ENCODE peak calls at places on chromosomes 3 and 15, in eight cellular contexts. One of them, this sample, is unnamed.

GRCh38 chr3:128845119-128845518 is 34.3 kb upstream of the ACAD9 start:
- DNase-seq in GM23338: peak
- DNase-seq in GM12878: no peak
- DNase-seq in Panc1: no peak
- DNase-seq in K562: peak
- DNase-seq in HCT116: no peak
- DNase-seq in SK-N-SH: peak
- DNase-seq in HepG2: peak
- DNase-seq in this sample: no peak

GRCh38 chr3:191290311-191291025 is 38.7 kb upstream of the CCDC50 start:
- DNase-seq in GM23338: no peak
- DNase-seq in GM12878: no peak
- DNase-seq in Panc1: no peak
- DNase-seq in K562: no peak
- DNase-seq in HCT116: no peak
- DNase-seq in SK-N-SH: no peak
- DNase-seq in HepG2: no peak
- DNase-seq in this sample: no peak

GRCh38 chr3:141425523-141426233 is 57.4 kb downstream of the ZBTB38 start:
- DNase-seq in GM23338: no peak
- DNase-seq in GM12878: no peak
- DNase-seq in Panc1: no peak
- DNase-seq in K562: no peak
- DNase-seq in HCT116: no peak
- DNase-seq in SK-N-SH: no peak
- DNase-seq in HepG2: peak
- DNase-seq in this sample: no peak

GRCh38 chr3:105866656-105867653 is 1.9 kb downstream of the CBLB start:
- DNase-seq in GM23338: peak
- DNase-seq in GM12878: peak
- DNase-seq in Panc1: no peak
- DNase-seq in K562: peak
- DNase-seq in HCT116: no peak
- DNase-seq in SK-N-SH: no peak
- DNase-seq in HepG2: peak
- DNase-seq in this sample: peak

GRCh38 chr3:177694316-177694715 is 497.0 kb upstream of the TBL1XR1 start:
- DNase-seq in GM23338: no peak
- DNase-seq in GM12878: no peak
- DNase-seq in Panc1: no peak
- DNase-seq in K562: no peak
- DNase-seq in HCT116: no peak
- DNase-seq in SK-N-SH: no peak
- DNase-seq in HepG2: no peak
- DNase-seq in this sample: no peak

GRCh38 chr3:48503406-48504050 is 446 bp downstream of the SHISA5 start:
- DNase-seq in GM23338: peak
- DNase-seq in GM12878: no peak
- DNase-seq in Panc1: no peak
- DNase-seq in K562: peak
- DNase-seq in HCT116: no peak
- DNase-seq in SK-N-SH: no peak
- DNase-seq in HepG2: no peak
- DNase-seq in this sample: no peak

GRCh38 chr3:10602769-10603768 is 97.7 kb upstream of the ATP2B2 start:
- DNase-seq in GM23338: no peak
- DNase-seq in GM12878: peak
- DNase-seq in Panc1: no peak
- DNase-seq in K562: no peak
- DNase-seq in HCT116: no peak
- DNase-seq in SK-N-SH: no peak
- DNase-seq in HepG2: no peak
- DNase-seq in this sample: no peak

GRCh38 chr3:62562017-62562416 is 188.7 kb upstream of the FEZF2 start:
- DNase-seq in GM23338: no peak
- DNase-seq in GM12878: no peak
- DNase-seq in Panc1: no peak
- DNase-seq in K562: no peak
- DNase-seq in HCT116: no peak
- DNase-seq in SK-N-SH: no peak
- DNase-seq in HepG2: no peak
- DNase-seq in this sample: no peak

GRCh38 chr3:126151562-126152302 is 28.7 kb downstream of the ALDH1L1 start:
- DNase-seq in GM23338: no peak
- DNase-seq in GM12878: no peak
- DNase-seq in Panc1: no peak
- DNase-seq in K562: no peak
- DNase-seq in HCT116: no peak
- DNase-seq in SK-N-SH: no peak
- DNase-seq in HepG2: no peak
- DNase-seq in this sample: no peak

GRCh38 chr15:78308422-78309021 is 9.1 kb upstream of the SKIC8 start:
- DNase-seq in GM23338: peak
- DNase-seq in GM12878: no peak
- DNase-seq in Panc1: peak
- DNase-seq in K562: peak
- DNase-seq in HCT116: peak
- DNase-seq in SK-N-SH: peak
- DNase-seq in HepG2: peak
- DNase-seq in this sample: peak

GRCh38 chr15:66675456-66675855 is 26.6 kb upstream of the SMAD6 start:
- DNase-seq in GM23338: no peak
- DNase-seq in GM12878: no peak
- DNase-seq in Panc1: no peak
- DNase-seq in K562: no peak
- DNase-seq in HCT116: no peak
- DNase-seq in SK-N-SH: no peak
- DNase-seq in HepG2: no peak
- DNase-seq in this sample: peak

GRCh38 chr3:69082805-69083204 is 1.9 kb upstream of the ARL6IP5 start:
- DNase-seq in GM23338: no peak
- DNase-seq in GM12878: peak
- DNase-seq in Panc1: no peak
- DNase-seq in K562: no peak
- DNase-seq in HCT116: no peak
- DNase-seq in SK-N-SH: no peak
- DNase-seq in HepG2: no peak
- DNase-seq in this sample: peak

GRCh38 chr3:151203053-151203420 is at the start of gene GPR171:
- DNase-seq in GM23338: no peak
- DNase-seq in GM12878: peak
- DNase-seq in Panc1: no peak
- DNase-seq in K562: no peak
- DNase-seq in HCT116: no peak
- DNase-seq in SK-N-SH: no peak
- DNase-seq in HepG2: no peak
- DNase-seq in this sample: no peak

GRCh38 chr3:143977326-143978262 is 6.0 kb downstream of the DIPK2A start:
- DNase-seq in GM23338: no peak
- DNase-seq in GM12878: no peak
- DNase-seq in Panc1: no peak
- DNase-seq in K562: no peak
- DNase-seq in HCT116: no peak
- DNase-seq in SK-N-SH: no peak
- DNase-seq in HepG2: no peak
- DNase-seq in this sample: peak

GRCh38 chr3:61425356-61425755 is 136.0 kb upstream of the PTPRG start:
- DNase-seq in GM23338: no peak
- DNase-seq in GM12878: no peak
- DNase-seq in Panc1: no peak
- DNase-seq in K562: no peak
- DNase-seq in HCT116: no peak
- DNase-seq in SK-N-SH: no peak
- DNase-seq in HepG2: no peak
- DNase-seq in this sample: no peak

GRCh38 chr3:172982731-172983364 is 158.2 kb downstream of the SPATA16 start:
- DNase-seq in GM23338: peak
- DNase-seq in GM12878: no peak
- DNase-seq in Panc1: no peak
- DNase-seq in K562: peak
- DNase-seq in HCT116: peak
- DNase-seq in SK-N-SH: peak
- DNase-seq in HepG2: no peak
- DNase-seq in this sample: no peak

GRCh38 chr3:172991424-172991996 is 149.5 kb downstream of the SPATA16 start:
- DNase-seq in GM23338: no peak
- DNase-seq in GM12878: no peak
- DNase-seq in Panc1: no peak
- DNase-seq in K562: no peak
- DNase-seq in HCT116: no peak
- DNase-seq in SK-N-SH: no peak
- DNase-seq in HepG2: no peak
- DNase-seq in this sample: no peak

GRCh38 chr3:172989373-172989772 is 151.7 kb downstream of the SPATA16 start:
- DNase-seq in GM23338: no peak
- DNase-seq in GM12878: no peak
- DNase-seq in Panc1: no peak
- DNase-seq in K562: no peak
- DNase-seq in HCT116: no peak
- DNase-seq in SK-N-SH: no peak
- DNase-seq in HepG2: no peak
- DNase-seq in this sample: no peak

GRCh38 chr3:172984938-172985337 is 156.1 kb downstream of the SPATA16 start:
- DNase-seq in GM23338: no peak
- DNase-seq in GM12878: no peak
- DNase-seq in Panc1: no peak
- DNase-seq in K562: no peak
- DNase-seq in HCT116: no peak
- DNase-seq in SK-N-SH: no peak
- DNase-seq in HepG2: no peak
- DNase-seq in this sample: no peak

DNA sequence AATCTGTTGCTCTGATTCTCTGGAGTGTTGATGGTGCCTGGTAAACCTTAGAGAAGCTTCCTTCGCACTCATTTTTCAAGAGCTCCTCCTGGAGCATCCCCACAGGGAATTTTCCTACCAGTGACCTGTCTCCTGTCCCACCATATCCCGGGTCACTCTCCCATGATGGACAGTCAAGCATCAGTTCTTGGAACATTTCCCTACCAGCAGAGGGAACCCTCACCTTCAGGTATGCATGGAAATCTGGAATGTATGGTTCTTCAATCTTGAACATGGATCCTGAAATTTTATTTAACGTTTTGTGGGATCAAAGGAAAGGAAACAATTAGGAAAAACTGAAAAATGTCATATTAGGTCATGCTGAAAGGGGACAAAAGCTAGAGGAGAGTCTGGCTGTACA is 153.8 kb downstream of the SPATA16 start:
- DNase-seq in GM23338: peak
- DNase-seq in GM12878: no peak
- DNase-seq in Panc1: no peak
- DNase-seq in K562: peak
- DNase-seq in HCT116: peak
- DNase-seq in SK-N-SH: no peak
- DNase-seq in HepG2: peak
- DNase-seq in this sample: no peak
- TF ChIP-seq REST in GM23338: no peak
- TF ChIP-seq REST in GM12878: no peak
- TF ChIP-seq REST in Panc1: no peak
- TF ChIP-seq REST in K562: no peak
- TF ChIP-seq REST in HCT116: no peak
- TF ChIP-seq REST in SK-N-SH: no peak
- TF ChIP-seq REST in HepG2: no peak
- TF ChIP-seq REST in this sample: no peak

GRCh38 chr15:76190070-76190564 is 121.2 kb downstream of the ETFA start:
- DNase-seq in GM23338: no peak
- DNase-seq in GM12878: no peak
- DNase-seq in Panc1: no peak
- DNase-seq in K562: no peak
- DNase-seq in HCT116: no peak
- DNase-seq in SK-N-SH: no peak
- DNase-seq in HepG2: no peak
- DNase-seq in this sample: peak
- H3K27ac ChIP-seq in GM23338: no peak
- H3K27ac ChIP-seq in GM12878: no peak
- H3K27ac ChIP-seq in Panc1: no peak
- H3K27ac ChIP-seq in K562: no peak
- H3K27ac ChIP-seq in HCT116: no peak
- H3K27ac ChIP-seq in SK-N-SH: no peak
- H3K27ac ChIP-seq in HepG2: no peak
- H3K27ac ChIP-seq in this sample: no peak

DNA sequence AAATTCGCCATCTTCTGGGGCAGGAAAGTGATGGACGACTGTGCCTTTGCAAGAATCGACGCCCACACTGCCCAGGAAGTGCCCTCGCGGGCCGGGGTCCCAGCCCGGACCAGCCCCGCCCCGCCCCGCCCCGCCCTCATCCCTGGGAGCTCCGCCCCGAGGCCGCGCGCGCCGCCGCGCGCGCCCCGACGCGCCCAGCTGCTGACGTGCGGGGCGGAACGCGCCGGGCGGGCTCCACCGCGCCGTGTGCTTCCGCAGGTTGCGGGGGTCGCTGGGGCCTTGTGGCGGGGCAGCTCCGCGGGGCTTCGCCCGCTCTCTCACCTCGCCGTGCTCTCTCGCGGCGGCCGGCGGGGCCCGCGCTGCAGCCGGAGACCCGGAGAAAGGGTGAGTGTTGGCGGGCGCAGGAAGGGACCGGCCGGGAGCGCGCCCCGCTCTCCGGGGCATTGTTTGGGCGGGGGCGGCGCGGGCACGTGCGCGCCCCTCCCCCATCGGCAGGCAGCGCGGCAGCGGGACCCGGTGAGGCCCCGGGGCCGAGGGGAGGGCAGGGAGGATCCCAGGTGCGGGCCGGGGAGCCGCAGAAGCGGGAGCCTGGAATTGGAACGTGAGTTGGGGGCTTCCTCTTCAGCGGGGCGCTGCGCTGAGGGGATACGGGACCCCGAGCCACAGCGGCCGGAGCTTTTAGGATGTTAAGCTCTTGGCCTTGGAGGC is at the start of gene YEATS2:
- DNase-seq in GM23338: peak
- DNase-seq in GM12878: no peak
- DNase-seq in Panc1: no peak
- DNase-seq in K562: peak
- DNase-seq in HCT116: peak
- DNase-seq in SK-N-SH: peak
- DNase-seq in HepG2: peak
- DNase-seq in this sample: peak
- TF ChIP-seq POLR2AphosphoS5 in GM23338: peak
- TF ChIP-seq POLR2AphosphoS5 in GM12878: peak
- TF ChIP-seq POLR2AphosphoS5 in Panc1: peak
- TF ChIP-seq POLR2AphosphoS5 in K562: peak
- TF ChIP-seq POLR2AphosphoS5 in HCT116: peak
- TF ChIP-seq POLR2AphosphoS5 in SK-N-SH: peak
- TF ChIP-seq POLR2AphosphoS5 in HepG2: peak
- TF ChIP-seq POLR2AphosphoS5 in this sample: peak

DNA sequence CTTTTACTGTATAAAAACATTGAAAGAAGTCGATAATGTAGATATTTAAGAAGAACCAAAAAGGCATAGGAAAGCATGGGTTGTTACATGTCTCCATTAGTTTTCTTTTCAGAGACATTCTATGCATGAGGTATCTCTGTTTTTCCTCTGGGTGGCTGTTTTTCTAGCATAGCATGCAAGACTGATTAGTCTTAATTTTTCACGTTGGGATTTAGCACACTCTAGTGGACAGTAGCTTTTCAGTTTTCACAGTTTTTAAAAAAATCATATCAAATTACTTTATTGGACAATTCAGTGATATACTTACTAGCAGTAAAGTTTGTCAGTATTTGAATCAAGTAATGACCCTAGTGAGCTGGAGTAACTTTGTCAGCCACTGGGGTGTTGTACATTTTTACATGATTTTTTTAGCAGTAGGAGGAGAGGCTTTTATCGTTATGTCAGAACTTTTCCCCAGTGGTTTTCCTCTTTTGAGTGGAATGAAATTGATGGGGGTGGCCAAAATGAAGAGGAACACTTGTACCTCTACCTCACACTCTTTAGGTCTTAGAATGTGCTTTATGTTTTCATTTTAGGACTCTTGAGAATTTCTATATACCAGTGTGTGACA is 57.2 kb downstream of the SEC22A start:
- DNase-seq in GM23338: peak
- DNase-seq in GM12878: no peak
- DNase-seq in Panc1: peak
- DNase-seq in K562: no peak
- DNase-seq in HCT116: peak
- DNase-seq in SK-N-SH: peak
- DNase-seq in HepG2: peak
- DNase-seq in this sample: no peak
- TF ChIP-seq REST in GM23338: no peak
- TF ChIP-seq REST in GM12878: no peak
- TF ChIP-seq REST in Panc1: no peak
- TF ChIP-seq REST in K562: no peak
- TF ChIP-seq REST in HCT116: no peak
- TF ChIP-seq REST in SK-N-SH: no peak
- TF ChIP-seq REST in HepG2: no peak
- TF ChIP-seq REST in this sample: no peak

This sample was measured in HL-60.